ENCODE peak calls at places on chromosome 2, in ten cellular contexts. X, R, K, O, V, Z, N, J, I and B are unnamed samples. For H3K4me1, the result is how much of the 10 kb centered on the place peaks cover.

GRCh38 chr2:177183860-177184259 is 28.7 kb upstream of the HNRNPA3 start:
- DNase-seq in Z (no peak), R (no peak), X (no peak), V (no peak), K (no peak), O (no peak), J (no peak), I (no peak), N (no peak), B (no peak)

GRCh38 chr2:235005603-235006259 is 53.9 kb downstream of the SH3BP4 start:
- DNase-seq in I (peak), V (peak), R (no peak), J (no peak), X (no peak), K (no peak), O (peak), Z (no peak), N (peak), B (no peak)

GRCh38 chr2:149418065-149418464 is 87.7 kb downstream of the LYPD6 start:
- DNase-seq in X (no peak), R (no peak), N (no peak), J (no peak), Z (no peak), K (no peak), O (no peak), I (no peak), V (no peak), B (no peak)

GRCh38 chr2:200405599-200406298 is 99.3 kb downstream of the SPATS2L start:
- DNase-seq in I (peak), V (no peak), K (no peak), X (no peak), J (no peak), R (no peak), O (peak), Z (peak), N (no peak), B (no peak)

GRCh38 chr2:45973426-45973825 is 322.0 kb downstream of the PRKCE start:
- DNase-seq in Z (no peak), N (no peak), X (no peak), R (no peak), J (no peak), K (no peak), I (no peak), V (no peak), O (no peak), B (no peak)

GRCh38 chr2:81767173-81767720 is 1462.7 kb upstream of the LRRTM1 start:
- DNase-seq in K (no peak), V (no peak), X (no peak), J (no peak), I (no peak), Z (no peak), R (no peak), O (no peak), N (no peak), B (no peak)

GRCh38 chr2:43041661-43042360 is 184.6 kb downstream of the ZFP36L2 start:
- DNase-seq in N (peak), J (peak), X (no peak), R (no peak), V (no peak), K (no peak), O (peak), Z (peak), I (peak), B (no peak)

GRCh38 chr2:203706403-203706802 is at the start of gene CD28:
- DNase-seq in V (no peak), R (peak), J (no peak), Z (no peak), K (peak), O (no peak), I (no peak), X (peak), N (peak), B (no peak)

GRCh38 chr2:25169073-25169470 is 692 bp upstream of the POMC start:
- DNase-seq in V (no peak), J (no peak), N (no peak), K (no peak), I (no peak), X (no peak), O (no peak), Z (no peak), R (no peak), B (no peak)

GRCh38 chr2:71713581-71714580 is 260.5 kb downstream of the DYSF start:
- DNase-seq in Z (no peak), R (no peak), K (no peak), V (peak), O (no peak), N (peak), I (no peak), J (no peak), X (no peak), B (no peak)
- H3K4me1 ChIP-seq in Z (under half), R (under half), K (under half), V (half or more), O (under half), N (under half), I (under half), J (under half), X (under half), B (under half)

DNA sequence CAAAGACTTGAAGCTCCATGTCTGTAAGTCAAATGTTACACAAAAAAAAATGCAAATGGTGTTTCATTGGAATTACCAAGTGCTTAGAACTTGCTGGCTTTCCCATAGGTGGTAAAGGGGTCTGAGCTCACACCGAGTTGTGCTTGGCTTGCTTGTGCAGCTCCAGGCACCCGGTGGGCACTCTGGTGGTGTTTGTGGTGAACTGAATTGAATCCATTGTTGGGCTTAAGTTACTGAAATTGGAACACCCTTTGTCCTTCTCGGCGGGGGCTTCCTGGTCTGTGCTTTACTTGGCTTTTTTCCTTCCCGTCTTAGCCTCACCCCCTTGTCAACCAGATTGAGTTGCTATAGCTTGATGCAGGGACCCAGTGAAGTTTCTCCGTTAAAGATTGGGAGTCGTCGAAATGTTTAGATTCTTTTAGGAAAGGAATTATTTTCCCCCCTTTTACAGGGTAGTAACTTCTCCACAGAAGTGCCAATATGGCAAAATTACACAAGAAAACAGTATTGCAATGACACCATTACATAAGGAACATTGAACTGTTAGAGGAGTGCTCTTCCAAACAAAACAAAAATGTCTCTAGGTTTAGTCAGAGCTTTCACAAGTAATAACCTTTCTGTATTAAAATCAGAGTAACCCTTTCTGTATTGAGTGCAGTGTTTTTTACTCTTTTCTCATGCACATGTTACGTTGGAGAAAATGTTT is 97.9 kb upstream of the IL1R2 start:
- DNase-seq in X (no peak), J (no peak), V (no peak), Z (no peak), I (peak), N (no peak), R (no peak), K (no peak), O (no peak), B (no peak)
- H3K4me1 ChIP-seq in X (under half), J (under half), V (under half), Z (under half), I (under half), N (under half), R (under half), K (under half), O (under half), B (under half)

GRCh38 chr2:33482518-33482917 is 6.1 kb downstream of the RASGRP3 start:
- DNase-seq in X (no peak), Z (no peak), O (no peak), R (no peak), I (no peak), V (no peak), J (no peak), N (no peak), K (no peak), B (no peak)
- H3K4me1 ChIP-seq in X (under half), Z (under half), O (under half), R (under half), I (under half), V (half or more), J (under half), N (under half), K (under half), B (under half)

GRCh38 chr2:44495544-44495943 is 133.8 kb downstream of the CAMKMT start:
- DNase-seq in Z (no peak), K (no peak), I (no peak), V (no peak), R (no peak), N (no peak), O (no peak), J (no peak), X (no peak), B (no peak)

GRCh38 chr2:44495035-44495434 is 133.3 kb downstream of the CAMKMT start:
- DNase-seq in O (no peak), Z (no peak), K (no peak), N (no peak), I (no peak), R (no peak), V (no peak), X (no peak), J (no peak), B (no peak)

GRCh38 chr2:44496130-44496529 is 134.4 kb downstream of the CAMKMT start:
- DNase-seq in O (no peak), I (no peak), V (no peak), R (no peak), N (no peak), Z (no peak), K (no peak), X (no peak), J (no peak), B (no peak)

GRCh38 chr2:44490726-44491125 is 129.0 kb downstream of the CAMKMT start:
- DNase-seq in R (no peak), X (no peak), I (no peak), O (no peak), N (no peak), J (no peak), V (no peak), Z (peak), K (no peak), B (no peak)

DNA sequence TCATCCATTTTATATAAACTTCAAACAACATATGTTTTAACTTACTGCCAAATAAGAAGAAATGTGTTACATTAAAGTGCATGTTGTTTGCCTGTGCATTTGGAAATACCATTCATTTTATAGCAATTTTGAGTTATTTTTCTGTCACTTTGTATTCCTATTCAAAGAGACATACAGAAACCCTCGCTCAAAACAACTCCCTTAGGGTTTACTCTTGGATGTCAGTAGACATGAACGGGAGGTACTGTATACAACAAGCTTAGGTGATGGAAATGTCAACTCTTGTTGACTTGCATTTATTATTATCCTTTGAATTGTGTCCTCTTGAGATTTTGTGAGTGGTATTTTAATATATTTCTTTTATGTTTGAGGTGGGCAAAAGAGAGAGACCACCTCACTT is 132.3 kb downstream of the CAMKMT start:
- DNase-seq in J (no peak), I (no peak), V (no peak), Z (no peak), K (no peak), N (no peak), O (no peak), X (no peak), R (no peak), B (no peak)
- H3K4me1 ChIP-seq in J (under half), I (under half), V (under half), Z (under half), K (under half), N (under half), O (under half), X (under half), R (under half), B (under half)

DNA sequence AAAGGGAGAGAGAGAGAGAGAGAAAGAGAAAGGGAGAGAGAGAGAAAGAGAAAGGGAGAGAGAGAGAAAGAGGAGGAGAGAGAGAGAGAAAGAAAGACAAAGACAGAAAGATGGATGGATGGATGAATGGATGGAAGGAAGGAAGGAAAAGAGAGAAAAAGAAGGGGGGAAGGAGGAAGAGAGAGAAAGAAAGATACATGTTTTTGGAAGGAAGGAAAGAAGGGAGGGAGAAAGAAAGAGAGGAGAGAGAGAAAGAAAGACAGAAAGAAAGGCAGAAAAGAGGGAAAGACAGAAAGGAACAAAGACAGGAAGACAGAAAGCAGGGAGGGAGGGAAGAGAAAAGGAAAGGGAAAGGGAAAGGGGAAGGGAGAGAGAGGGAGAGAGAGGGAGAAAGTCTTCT is 51.6 kb downstream of the RNU4ATAC start:
- DNase-seq in N (no peak), V (no peak), K (no peak), J (no peak), I (no peak), Z (no peak), X (no peak), O (no peak), R (no peak), B (no peak)
- H3K4me1 ChIP-seq in N (under half), V (half or more), K (under half), J (under half), I (under half), Z (under half), X (under half), O (under half), R (under half), B (under half)

GRCh38 chr2:125424386-125424785 is 1231.6 kb upstream of the GYPC start:
- DNase-seq in O (no peak), K (no peak), N (no peak), Z (no peak), X (no peak), V (no peak), J (no peak), I (no peak), R (no peak), B (no peak)
- H3K4me1 ChIP-seq in O (under half), K (under half), N (under half), Z (under half), X (under half), V (under half), J (under half), I (under half), R (under half), B (under half)